ENCODE peak calls at places on chromosomes 6 and 20, in seven cellular contexts. D, E, X, Z, T, Y and J are unnamed samples.

GRCh38 chr6:104705095-104705707 is 154.5 kb downstream of the HACE1 start:
- DNase-seq in D (peak), E (no peak), X (no peak), Z (no peak), T (no peak), Y (no peak), J (no peak)

GRCh38 chr6:43317968-43318367 is 9.3 kb upstream of the CRIP3 start:
- DNase-seq in D (no peak), E (no peak), X (no peak), Z (no peak), T (no peak), Y (no peak), J (no peak)

GRCh38 chr6:143896096-143896880 is 32.0 kb downstream of the ZC2HC1B start:
- DNase-seq in D (no peak), E (no peak), X (no peak), Z (no peak), T (no peak), Y (no peak), J (no peak)

GRCh38 chr6:3138341-3138740 is 19.0 kb downstream of the TUBB2A start:
- DNase-seq in D (no peak), E (no peak), X (peak), Z (no peak), T (no peak), Y (no peak), J (no peak)

GRCh38 chr20:61994546-61994945 is 71.1 kb downstream of the TAF4 start:
- DNase-seq in D (no peak), E (no peak), X (no peak), Z (no peak), T (no peak), Y (no peak), J (no peak)

GRCh38 chr6:35417979-35418661 is 34.0 kb upstream of the FANCE start:
- DNase-seq in D (peak), E (no peak), X (no peak), Z (no peak), T (no peak), Y (no peak), J (no peak)

GRCh38 chr6:11473008-11473740 is 64.4 kb upstream of the TMEM170B start:
- DNase-seq in D (no peak), E (no peak), X (no peak), Z (no peak), T (no peak), Y (no peak), J (no peak)

GRCh38 chr20:6588296-6588695 is 179.2 kb upstream of the BMP2 start:
- DNase-seq in D (no peak), E (no peak), X (no peak), Z (no peak), T (no peak), Y (no peak), J (no peak)

GRCh38 chr6:137589067-137589848 is 95.1 kb upstream of the OLIG3 start:
- DNase-seq in D (peak), E (peak), X (peak), Z (no peak), T (peak), Y (no peak), J (peak)

GRCh38 chr6:150201791-150202329 is 59.0 kb downstream of the PPP1R14C start:
- DNase-seq in D (no peak), E (no peak), X (no peak), Z (no peak), T (no peak), Y (no peak), J (no peak)

GRCh38 chr6:6694368-6694780 is 105.9 kb downstream of the LY86 start:
- DNase-seq in D (no peak), E (peak), X (no peak), Z (no peak), T (no peak), Y (no peak), J (no peak)
- TF ChIP-seq CTCF in D (no peak), E (no peak), X (no peak), Z (no peak), T (no peak), Y (no peak), J (no peak)

DNA sequence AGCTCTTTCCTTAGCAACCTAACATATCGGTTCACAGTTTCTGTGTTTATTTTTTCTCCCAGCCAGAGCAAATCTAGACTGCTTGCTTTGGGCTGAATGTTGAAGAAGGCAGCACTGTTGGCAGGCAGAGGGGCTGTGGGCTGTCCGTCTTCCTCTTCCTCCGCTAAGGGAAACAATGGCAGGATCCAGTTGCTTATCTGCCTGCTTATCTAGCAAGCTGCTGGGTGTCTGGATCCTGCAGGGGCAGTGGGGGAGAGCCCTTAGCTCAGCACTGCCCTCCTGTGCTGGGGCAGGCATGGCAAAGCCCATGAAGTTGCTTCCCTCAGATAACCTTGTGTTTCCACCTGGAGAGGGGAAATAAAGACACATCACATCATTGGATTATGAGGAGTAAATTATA is 92.7 kb upstream of the CD93 start:
- DNase-seq in D (no peak), E (no peak), X (no peak), Z (no peak), T (no peak), Y (no peak), J (no peak)
- TF ChIP-seq CTCF in D (no peak), E (no peak), X (no peak), Z (no peak), T (peak), Y (no peak), J (no peak)

DNA sequence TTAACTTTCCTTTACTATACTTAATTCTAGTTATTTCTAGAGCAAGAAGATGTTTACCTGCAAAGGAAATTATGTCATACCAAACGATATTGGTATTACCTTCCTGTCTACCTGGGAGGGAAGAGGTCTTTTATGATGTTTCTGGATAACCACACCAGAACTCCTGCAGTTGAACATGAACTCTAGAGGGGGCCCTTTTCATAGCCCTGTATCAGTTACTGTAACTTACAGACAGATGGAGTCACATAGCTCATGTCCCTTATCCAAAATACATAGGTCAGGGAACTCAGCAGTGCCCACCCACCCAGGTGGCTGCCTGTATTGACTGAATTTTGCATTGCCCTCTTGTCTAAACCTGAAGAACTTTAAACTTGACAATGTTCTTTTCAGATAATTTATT is 35.1 kb upstream of the MYL9 start:
- DNase-seq in D (peak), E (no peak), X (no peak), Z (no peak), T (peak), Y (no peak), J (no peak)
- TF ChIP-seq CTCF in D (peak), E (no peak), X (peak), Z (no peak), T (peak), Y (no peak), J (no peak)

DNA sequence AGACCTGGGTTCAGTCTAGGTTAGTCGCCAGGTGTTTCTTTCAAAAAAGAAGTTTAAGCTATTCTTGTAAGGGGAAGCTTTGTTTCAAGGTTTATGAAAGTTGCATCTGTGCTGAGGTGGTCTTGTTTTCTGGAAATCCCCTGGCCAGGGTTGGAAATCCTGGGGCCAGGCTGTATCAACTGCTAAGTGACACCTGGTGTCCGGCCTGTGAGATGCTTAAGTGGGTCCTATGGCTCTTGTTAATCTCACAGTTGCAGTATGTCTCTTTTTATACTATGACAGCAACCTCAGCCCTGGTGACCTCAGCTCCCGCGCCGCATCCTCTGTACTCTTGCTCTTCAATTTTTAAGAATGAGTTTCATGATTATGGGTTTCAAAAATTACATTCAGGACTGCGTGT is 72.0 kb downstream of the CHMP4B start:
- DNase-seq in D (no peak), E (no peak), X (no peak), Z (no peak), T (no peak), Y (no peak), J (no peak)
- TF ChIP-seq CTCF in D (no peak), E (no peak), X (no peak), Z (no peak), T (no peak), Y (no peak), J (no peak)